ENCODE peak calls at places on chromosomes 12 and 14, in four cellular contexts. One of them, this sample, is unnamed.

GRCh38 chr14:56552615-56553014 is 27.0 kb upstream of the TMEM260 start:
- DNase-seq in H9: peak; percentile 51
- DNase-seq in IMR-90: no peak
- DNase-seq in neuronal stem cell: no peak
- DNase-seq in this sample: no peak

GRCh38 chr14:21098134-21098891 is at the start of gene ZNF219:
- DNase-seq in H9: peak; percentile 83
- DNase-seq in IMR-90: peak; percentile 27
- DNase-seq in neuronal stem cell: peak; percentile 79
- DNase-seq in this sample: peak; percentile 52

GRCh38 chr14:63454863-63455622 is 88.1 kb downstream of the PPP2R5E start:
- DNase-seq in H9: no peak
- DNase-seq in IMR-90: peak; percentile 54
- DNase-seq in neuronal stem cell: no peak
- DNase-seq in this sample: no peak

GRCh38 chr12:111029732-111030131 is 109.4 kb upstream of the MYL2 start:
- DNase-seq in H9: no peak
- DNase-seq in IMR-90: no peak
- DNase-seq in neuronal stem cell: no peak
- DNase-seq in this sample: no peak

GRCh38 chr14:59097681-59098080 is 90.8 kb upstream of the DAAM1 start:
- DNase-seq in H9: no peak
- DNase-seq in IMR-90: peak; percentile 56
- DNase-seq in neuronal stem cell: no peak
- DNase-seq in this sample: no peak

GRCh38 chr12:88469136-88469535 is 111.1 kb downstream of the KITLG start:
- DNase-seq in H9: no peak
- DNase-seq in IMR-90: no peak
- DNase-seq in neuronal stem cell: no peak
- DNase-seq in this sample: no peak

GRCh38 chr12:46915082-46915481 is 89.3 kb upstream of the SLC38A4 start:
- DNase-seq in H9: no peak
- DNase-seq in IMR-90: peak; percentile 90
- DNase-seq in neuronal stem cell: no peak
- DNase-seq in this sample: peak; percentile 65

GRCh38 chr12:76247026-76247688 is 101.1 kb downstream of the BBS10 start:
- DNase-seq in H9: no peak
- DNase-seq in IMR-90: no peak
- DNase-seq in neuronal stem cell: no peak
- DNase-seq in this sample: no peak

GRCh38 chr12:119624971-119625370 is 31.4 kb downstream of the TMEM233 start:
- DNase-seq in H9: no peak
- DNase-seq in IMR-90: no peak
- DNase-seq in neuronal stem cell: no peak
- DNase-seq in this sample: no peak

GRCh38 chr12:43766291-43766690 is 7.5 kb downstream of the IRAK4 start:
- DNase-seq in H9: no peak
- DNase-seq in IMR-90: peak; percentile 19
- DNase-seq in neuronal stem cell: no peak
- DNase-seq in this sample: peak; percentile 29

GRCh38 chr14:99724939-99725773 is 41.1 kb downstream of the CYP46A1 start:
- DNase-seq in H9: peak; percentile 20
- DNase-seq in IMR-90: no peak
- DNase-seq in neuronal stem cell: no peak
- DNase-seq in this sample: no peak

GRCh38 chr12:108352591-108352990 is 13.5 kb upstream of the CMKLR1 start:
- DNase-seq in H9: no peak
- DNase-seq in IMR-90: no peak
- DNase-seq in neuronal stem cell: no peak
- DNase-seq in this sample: no peak

GRCh38 chr14:54981698-54982097 is 45.2 kb downstream of the WDHD1 start:
- DNase-seq in H9: no peak
- DNase-seq in IMR-90: peak; percentile 22
- DNase-seq in neuronal stem cell: no peak
- DNase-seq in this sample: peak; percentile 22

GRCh38 chr12:11702959-11703358 is 53.5 kb downstream of the ETV6 start:
- DNase-seq in H9: no peak
- DNase-seq in IMR-90: no peak
- DNase-seq in neuronal stem cell: no peak
- DNase-seq in this sample: no peak

GRCh38 chr12:125056306-125056705 is 8.9 kb upstream of the AACS start:
- DNase-seq in H9: no peak
- DNase-seq in IMR-90: no peak
- DNase-seq in neuronal stem cell: no peak
- DNase-seq in this sample: no peak

GRCh38 chr14:49863483-49864262 is 11.1 kb upstream of the NEMF start:
- DNase-seq in H9: no peak
- DNase-seq in IMR-90: no peak
- DNase-seq in neuronal stem cell: no peak
- DNase-seq in this sample: peak; percentile 29

GRCh38 chr14:35114036-35114435 is 7.8 kb downstream of the PPP2R3C start:
- DNase-seq in H9: no peak
- DNase-seq in IMR-90: peak; percentile 91
- DNase-seq in neuronal stem cell: no peak
- DNase-seq in this sample: peak; percentile 46

GRCh38 chr12:19683178-19683927 is 244.1 kb downstream of the AEBP2 start:
- DNase-seq in H9: no peak
- DNase-seq in IMR-90: peak; percentile 73
- DNase-seq in neuronal stem cell: no peak
- DNase-seq in this sample: peak; percentile 82

GRCh38 chr12:45986646-45987338 is 3.6 kb downstream of the SCAF11 start:
- DNase-seq in H9: no peak
- DNase-seq in IMR-90: no peak
- DNase-seq in neuronal stem cell: no peak
- DNase-seq in this sample: no peak

GRCh38 chr12:51773145-51773869 is 75.2 kb downstream of the FIGNL2 start:
- DNase-seq in H9: no peak
- DNase-seq in IMR-90: peak; percentile 77
- DNase-seq in neuronal stem cell: no peak
- DNase-seq in this sample: no peak

GRCh38 chr12:58420496-58420895 is 479.1 kb downstream of the ATP23 start:
- DNase-seq in H9: no peak
- DNase-seq in IMR-90: no peak
- DNase-seq in neuronal stem cell: no peak
- DNase-seq in this sample: no peak

GRCh38 chr12:57171668-57172067 is 24.2 kb upstream of the LRP1-AS start:
- DNase-seq in H9: no peak
- DNase-seq in IMR-90: peak; percentile 84
- DNase-seq in neuronal stem cell: no peak
- DNase-seq in this sample: peak; percentile 41

GRCh38 chr14:23831591-23831990 is 122.0 kb upstream of the DHRS4 start:
- DNase-seq in H9: no peak
- DNase-seq in IMR-90: no peak
- DNase-seq in neuronal stem cell: no peak
- DNase-seq in this sample: no peak

GRCh38 chr12:109771746-109772621 is 58.4 kb downstream of the FAM222A start:
- DNase-seq in H9: peak; percentile 45
- DNase-seq in IMR-90: no peak
- DNase-seq in neuronal stem cell: no peak
- DNase-seq in this sample: no peak

GRCh38 chr14:101588990-101589389 is 27.7 kb downstream of the DIO3 start:
- DNase-seq in H9: no peak
- DNase-seq in IMR-90: no peak
- DNase-seq in neuronal stem cell: no peak
- DNase-seq in this sample: no peak

GRCh38 chr12:95789126-95790024 is 1.2 kb downstream of the NTN4 start:
- DNase-seq in H9: peak; percentile 67
- DNase-seq in IMR-90: peak; percentile 13
- DNase-seq in neuronal stem cell: peak; percentile 27
- DNase-seq in this sample: peak; percentile 15

GRCh38 chr12:4771172-4771959 is 51.2 kb downstream of the GALNT8 start:
- DNase-seq in H9: no peak
- DNase-seq in IMR-90: no peak
- DNase-seq in neuronal stem cell: no peak
- DNase-seq in this sample: no peak

GRCh38 chr12:94289551-94290312 is 141.4 kb downstream of the PLXNC1 start:
- DNase-seq in H9: no peak
- DNase-seq in IMR-90: peak; percentile 75
- DNase-seq in neuronal stem cell: no peak
- DNase-seq in this sample: peak; percentile 51

GRCh38 chr12:4164591-4165558 is 108.7 kb upstream of the CCND2 start:
- DNase-seq in H9: peak; percentile 87
- DNase-seq in IMR-90: peak; percentile 75
- DNase-seq in neuronal stem cell: peak; percentile 54
- DNase-seq in this sample: peak; percentile 79

GRCh38 chr14:102209224-102209966 is 69.7 kb downstream of the WDR20 start:
- DNase-seq in H9: no peak
- DNase-seq in IMR-90: peak; percentile 28
- DNase-seq in neuronal stem cell: no peak
- DNase-seq in this sample: peak; percentile 38

GRCh38 chr12:32690927-32691326 is 11.8 kb downstream of the DNM1L start:
- DNase-seq in H9: no peak
- DNase-seq in IMR-90: no peak
- DNase-seq in neuronal stem cell: no peak
- DNase-seq in this sample: no peak

GRCh38 chr14:25406818-25407217 is 356.9 kb upstream of the STXBP6 start:
- DNase-seq in H9: peak; percentile 56
- DNase-seq in IMR-90: peak; percentile 8
- DNase-seq in neuronal stem cell: peak; percentile 56
- DNase-seq in this sample: no peak

GRCh38 chr14:50013198-50013918 is 103.0 kb downstream of the VCPKMT start:
- DNase-seq in H9: no peak
- DNase-seq in IMR-90: no peak
- DNase-seq in neuronal stem cell: no peak
- DNase-seq in this sample: no peak

DNA sequence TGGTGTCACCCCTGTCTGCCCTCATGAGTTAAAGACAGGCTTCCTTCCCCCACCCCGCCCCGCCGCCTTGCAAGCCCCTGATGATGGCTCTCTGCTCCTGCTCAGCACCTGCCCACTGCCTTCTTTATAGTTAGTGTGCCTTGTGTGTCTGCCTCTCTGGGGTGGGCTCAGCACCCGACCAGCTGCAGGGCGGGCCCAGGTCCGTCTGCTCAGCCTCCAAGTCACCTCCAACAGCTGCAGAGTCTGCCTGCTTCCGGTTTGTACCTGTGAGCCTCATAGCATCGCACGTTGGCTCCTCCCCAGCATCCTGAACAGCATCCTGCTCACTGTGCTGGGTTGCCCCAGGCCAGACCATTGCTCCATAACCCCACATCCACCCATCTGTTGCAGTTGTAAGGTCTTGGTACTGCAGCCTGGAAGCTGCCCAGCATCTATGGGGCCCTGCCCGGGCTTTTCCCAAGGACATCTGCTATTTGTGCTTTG is 3.5 kb downstream of the TGFB3 start:
- DNase-seq in H9: no peak
- DNase-seq in IMR-90: no peak
- DNase-seq in neuronal stem cell: no peak
- DNase-seq in this sample: no peak
- H3K4me2 ChIP-seq in H9: no peak overlapping the region
- H3K4me2 ChIP-seq in IMR-90: no peak overlapping the region
- H3K4me2 ChIP-seq in neuronal stem cell: no peak overlapping the region
- H3K4me2 ChIP-seq in this sample: no peak overlapping the region

DNA sequence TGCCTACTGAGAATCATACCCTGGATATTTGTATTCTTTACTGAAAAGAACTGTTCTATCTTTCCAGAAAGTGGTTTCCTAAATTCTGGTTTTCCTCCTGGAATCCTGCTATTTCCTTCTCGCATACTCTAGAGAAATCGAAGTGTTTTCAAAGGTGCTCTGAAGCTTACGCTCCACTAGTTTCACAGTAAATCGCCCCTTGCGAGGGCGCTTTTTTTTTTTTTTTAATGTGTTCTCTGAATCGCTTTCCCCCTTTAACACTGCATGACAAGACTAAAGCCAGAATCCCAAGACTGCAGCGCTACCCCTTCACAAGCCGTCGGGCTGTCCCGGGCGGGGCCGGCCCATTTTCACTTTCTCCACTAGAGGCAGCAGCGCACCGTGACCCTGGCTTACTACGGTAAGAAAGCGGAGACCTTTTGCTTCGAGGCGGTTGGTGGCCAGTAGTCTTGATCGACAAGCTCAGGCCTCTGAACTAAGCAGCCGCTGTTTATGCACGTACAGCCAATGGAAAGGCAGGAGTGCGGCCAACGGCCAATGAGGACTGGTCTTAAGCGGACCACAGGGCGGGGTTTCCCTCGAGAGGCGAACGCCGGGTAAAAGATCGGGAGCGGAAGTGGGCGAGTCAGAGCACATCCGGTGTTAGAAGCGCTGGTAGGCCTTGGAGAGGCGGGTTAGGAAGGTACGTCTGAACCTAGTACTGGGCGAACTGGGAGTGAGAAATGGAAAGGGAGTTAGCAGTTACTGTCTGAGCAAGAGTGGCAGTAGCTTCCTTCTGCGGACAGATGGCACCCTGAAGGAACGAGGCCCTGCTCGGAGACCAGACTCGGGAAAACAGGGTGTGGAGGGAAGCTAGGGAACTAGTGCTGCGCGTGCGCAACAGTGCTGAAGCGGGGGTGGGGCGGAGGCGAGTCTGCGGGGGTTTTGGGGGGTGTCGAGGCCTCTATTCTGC is at the start of gene TMBIM6:
- DNase-seq in H9: peak; percentile 100
- DNase-seq in IMR-90: peak; percentile 100
- DNase-seq in neuronal stem cell: peak; percentile 99
- DNase-seq in this sample: peak; percentile 100
- H2AK5ac ChIP-seq in H9: no peak within 1 kb of the TSS
- H2AK5ac ChIP-seq in IMR-90: peak within 1 kb of the TSS; percentile 97
- H2AK5ac ChIP-seq in neuronal stem cell: no peak within 1 kb of the TSS
- H2AK5ac ChIP-seq in this sample: peak within 1 kb of the TSS; percentile 67

DNA sequence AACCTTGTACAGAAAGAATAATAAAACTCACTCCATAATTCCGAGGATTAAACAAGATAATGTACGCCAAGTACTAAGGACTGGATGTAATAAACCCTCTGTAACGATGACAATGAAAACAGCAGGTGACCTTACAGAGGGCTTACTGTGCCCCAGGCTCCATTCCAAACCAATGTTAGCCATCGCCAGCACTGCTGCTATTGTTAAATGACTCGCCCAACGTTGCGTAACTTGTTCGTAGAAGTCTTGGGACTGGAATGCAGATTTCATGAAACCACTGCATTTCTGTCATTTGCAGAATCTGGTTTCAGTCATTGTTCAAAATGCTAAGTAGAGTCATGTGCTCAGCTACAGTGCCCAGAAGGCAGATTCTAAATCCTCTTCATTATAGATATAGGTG is 728 bp upstream of the STON2 start:
- DNase-seq in H9: no peak
- DNase-seq in IMR-90: peak; percentile 51
- DNase-seq in neuronal stem cell: no peak
- DNase-seq in this sample: peak; percentile 19
- H3K4me2 ChIP-seq in H9: no peak overlapping the region
- H3K4me2 ChIP-seq in IMR-90: no peak overlapping the region
- H3K4me2 ChIP-seq in neuronal stem cell: no peak overlapping the region
- H3K4me2 ChIP-seq in this sample: no peak overlapping the region

GRCh38 chr12:26727482-26728204 is 105.4 kb downstream of the ITPR2 start:
- DNase-seq in H9: no peak
- DNase-seq in IMR-90: no peak
- DNase-seq in neuronal stem cell: no peak
- DNase-seq in this sample: no peak
- H2AK5ac ChIP-seq in H9: no peak overlapping the region
- H2AK5ac ChIP-seq in IMR-90: no peak overlapping the region
- H2AK5ac ChIP-seq in neuronal stem cell: no peak overlapping the region
- H2AK5ac ChIP-seq in this sample: no peak overlapping the region

DNA sequence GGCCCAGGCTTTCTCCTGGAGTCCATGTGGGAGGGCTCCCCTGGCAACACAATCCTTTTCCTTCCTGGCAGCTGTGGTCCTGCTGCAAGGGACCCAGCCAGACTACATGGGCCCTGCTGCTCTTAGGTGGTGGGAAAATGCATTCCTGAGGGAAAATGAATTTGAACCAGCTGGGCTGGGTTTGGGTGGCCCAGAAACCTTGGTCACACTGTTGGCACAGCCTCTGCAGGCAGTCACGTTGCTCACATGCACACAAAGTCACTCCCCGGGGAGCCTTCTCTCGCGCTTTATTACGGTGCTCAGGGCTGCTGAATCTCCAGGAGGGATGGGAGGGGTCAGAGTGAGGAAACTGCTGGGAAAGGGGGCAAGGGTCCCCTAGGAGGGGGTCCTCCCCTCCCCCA is 17.2 kb downstream of the PLEKHG3 start:
- DNase-seq in H9: no peak
- DNase-seq in IMR-90: peak; percentile 37
- DNase-seq in neuronal stem cell: no peak
- DNase-seq in this sample: peak; percentile 52
- H3K4me2 ChIP-seq in H9: no peak overlapping the region
- H3K4me2 ChIP-seq in IMR-90: no peak overlapping the region
- H3K4me2 ChIP-seq in neuronal stem cell: no peak overlapping the region
- H3K4me2 ChIP-seq in this sample: no peak overlapping the region

This sample was measured in mesenchymal stem cell.